ENCODE peak calls at places on chromosome 6, in eight cellular contexts. Q, O, D, R, W, F, J and X are unnamed samples.

GRCh38 chr6:3358413-3359090 is 98.3 kb downstream of the SLC22A23 start:
- DNase-seq in W (no peak), F (peak; percentile 17), R (no peak), J (no peak), D (no peak), O (no peak), Q (no peak), X (no peak)

GRCh38 chr6:137729866-137730629 is 137.0 kb upstream of the TNFAIP3 start:
- DNase-seq in F (no peak), O (no peak), J (no peak), Q (no peak), W (no peak), R (peak; percentile 41), D (peak; percentile 28), X (no peak)

GRCh38 chr6:53214172-53214571 is 65.5 kb upstream of the GCM1 start:
- DNase-seq in O (no peak), F (no peak), D (no peak), W (no peak), J (no peak), Q (no peak), R (no peak), X (no peak)

GRCh38 chr6:6998194-6998569 is 109.6 kb upstream of the RREB1 start:
- DNase-seq in D (no peak), J (no peak), R (peak; percentile 77), Q (no peak), F (no peak), O (no peak), W (no peak), X (no peak)

GRCh38 chr6:109308018-109308492 is 74.2 kb downstream of the CD164 start:
- DNase-seq in Q (no peak), D (no peak), F (no peak), J (peak; percentile 95), W (peak; percentile 42), O (peak; percentile 64), R (peak; percentile 94), X (no peak)

GRCh38 chr6:150229775-150230561 is 87.1 kb downstream of the PPP1R14C start:
- DNase-seq in J (no peak), D (no peak), R (no peak), Q (no peak), O (no peak), F (no peak), W (no peak), X (no peak)

GRCh38 chr6:132218063-132218696 is 183.1 kb downstream of the MOXD1 start:
- DNase-seq in W (no peak), F (no peak), R (no peak), D (peak; percentile 27), O (no peak), J (no peak), Q (peak; percentile 33), X (no peak)

GRCh38 chr6:109713097-109713496 is 22.0 kb downstream of the FIG4 start:
- DNase-seq in W (no peak), D (no peak), J (no peak), R (no peak), O (no peak), Q (no peak), F (no peak), X (no peak)

GRCh38 chr6:21886601-21887091 is 293.1 kb downstream of the SOX4 start:
- DNase-seq in Q (no peak), F (no peak), J (no peak), R (no peak), O (no peak), D (no peak), W (no peak), X (no peak)

GRCh38 chr6:155765275-155766194 is 309.9 kb upstream of the NOX3 start:
- DNase-seq in R (no peak), W (no peak), J (no peak), Q (no peak), O (no peak), D (no peak), F (no peak), X (no peak)

GRCh38 chr6:156942266-156942665 is 165.1 kb downstream of the ARID1B start:
- DNase-seq in J (no peak), D (no peak), R (no peak), F (no peak), O (no peak), Q (peak; percentile 69), W (no peak), X (no peak)

GRCh38 chr6:31531771-31532643 is 3.2 kb downstream of the MCCD1 start:
- DNase-seq in R (no peak), D (no peak), W (no peak), Q (no peak), F (no peak), J (no peak), O (no peak), X (no peak)

GRCh38 chr6:107275330-107275865 is 160.1 kb upstream of the BEND3 start:
- DNase-seq in D (peak; percentile 74), J (peak; percentile 56), O (no peak), W (no peak), F (no peak), R (no peak), Q (no peak), X (no peak)

GRCh38 chr6:3712827-3713226 is 38.7 kb downstream of the PXDC1 start:
- DNase-seq in R (no peak), J (peak; percentile 45), F (no peak), W (no peak), Q (no peak), D (no peak), O (no peak), X (no peak)

GRCh38 chr6:15509335-15509933 is 153.4 kb downstream of the DTNBP1 start:
- DNase-seq in F (no peak), D (no peak), R (no peak), Q (no peak), W (no peak), J (no peak), O (peak; percentile 43), X (no peak)

GRCh38 chr6:112286010-112286409 is 31.6 kb upstream of the LAMA4 start:
- DNase-seq in J (no peak), Q (no peak), O (no peak), D (no peak), F (no peak), W (no peak), R (no peak), X (no peak)

GRCh38 chr6:11766056-11766455 is 12.5 kb downstream of the ADTRP start:
- DNase-seq in D (no peak), W (no peak), Q (no peak), F (no peak), O (no peak), R (peak; percentile 49), J (no peak), X (no peak)

GRCh38 chr6:21227486-21227885 is 366.1 kb upstream of the SOX4 start:
- DNase-seq in Q (no peak), J (no peak), F (no peak), R (no peak), D (no peak), O (no peak), W (no peak), X (peak; percentile 69)

GRCh38 chr6:33683051-33683571 is 28.4 kb downstream of the UQCC2 start:
- DNase-seq in F (no peak), J (no peak), R (no peak), Q (no peak), W (no peak), O (no peak), D (no peak), X (peak; percentile 48)

GRCh38 chr6:168333039-168333438 is 13.5 kb upstream of the DACT2 start:
- DNase-seq in Q (peak; percentile 19), W (no peak), O (no peak), D (no peak), F (no peak), J (peak; percentile 45), R (no peak), X (no peak)
- TF ChIP-seq CTCF in Q (peak; percentile 69), W (no peak), O (peak; percentile 59), D (peak; percentile 39), F (no peak), J (peak; percentile 40), R (no peak), X (no peak)

DNA sequence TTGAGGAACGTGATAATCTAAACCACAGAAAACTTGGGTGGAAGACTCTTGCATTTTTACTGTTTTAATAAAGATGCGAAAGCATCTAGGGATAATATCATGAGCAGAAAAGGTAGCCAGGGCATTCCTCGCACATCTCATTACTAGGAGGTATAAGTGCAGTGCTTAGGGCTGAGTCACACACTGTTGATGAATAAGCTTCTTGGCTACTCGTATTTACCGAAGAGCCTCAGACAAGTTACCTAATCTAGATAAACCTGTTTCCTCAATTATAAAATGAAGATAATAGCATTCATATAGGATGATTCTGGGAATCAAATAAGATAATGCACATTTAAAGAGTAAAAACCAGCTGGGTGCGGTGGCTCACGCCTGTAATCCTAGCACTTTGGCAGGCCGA is 780 bp upstream of the KIAA0319 start:
- DNase-seq in R (no peak), F (no peak), W (no peak), D (no peak), J (no peak), O (no peak), Q (no peak), X (no peak)
- H3K4me3 ChIP-seq in R (no peak overlapping the region), F (no peak overlapping the region), W (no peak overlapping the region), D (peak overlapping the region; percentile 91), J (no peak overlapping the region), O (no peak overlapping the region), Q (peak overlapping the region; percentile 68), X (no peak overlapping the region)

GRCh38 chr6:130967502-130968469 is 95.3 kb downstream of the EPB41L2 start:
- DNase-seq in W (no peak), F (no peak), J (no peak), D (no peak), R (no peak), O (no peak), Q (no peak), X (no peak)
- H3K4me1 ChIP-seq in W (peaks cover 4% of the 10 kb centered on the region), F (no peaks in the 10 kb centered on the region), J (peaks cover 4% of the 10 kb centered on the region), D (peaks cover 22% of the 10 kb centered on the region), R (no peaks in the 10 kb centered on the region), O (no peaks in the 10 kb centered on the region), Q (peaks cover 20% of the 10 kb centered on the region), X (no peaks in the 10 kb centered on the region)

DNA sequence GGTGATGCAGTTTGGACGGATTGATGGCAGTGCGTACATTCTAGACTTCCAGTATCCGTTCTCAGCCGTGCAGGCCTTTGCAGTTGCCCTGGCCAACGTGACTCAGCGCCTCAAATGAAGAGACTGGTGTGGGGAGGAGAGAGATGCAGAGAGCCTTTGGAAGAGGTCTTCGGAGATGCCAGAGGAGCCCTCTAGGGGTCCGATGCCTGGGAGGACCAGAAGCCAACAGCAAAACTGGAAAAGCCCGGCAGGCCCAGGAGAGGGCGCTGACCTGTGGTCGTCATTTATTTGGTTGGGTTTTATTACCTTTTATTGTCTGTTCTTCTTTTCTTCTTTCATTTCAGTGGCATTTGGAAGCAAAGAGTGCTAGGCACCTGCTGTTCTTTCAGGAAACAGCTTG is 53.3 kb upstream of the TMEM181 start:
- DNase-seq in Q (no peak), R (no peak), W (no peak), F (no peak), O (no peak), D (peak; percentile 57), J (no peak), X (no peak)
- TF ChIP-seq CTCF in Q (peak; percentile 43), R (no peak), W (no peak), F (no peak), O (no peak), D (peak; percentile 20), J (no peak), X (peak; percentile 6)